ENCODE peak calls at places on chromosomes 6 and 20, in eight cellular contexts. Q is fibroblast of lung; Y is WTC11; X is activated CD8-positive, alpha-beta memory T cell treated with anti-CD3 and anti-CD28 coated beads for 24 hours; B is psoas muscle; U is GM18507; I is ACHN; H is GM13977. D is an unnamed sample.

GRCh38 chr20:38191654-38192053 is 26.6 kb upstream of the TGM2 start:
- DNase-seq in Q (no peak), H (no peak), U (no peak), Y (no peak), X (no peak), I (no peak), B (no peak), D (no peak)

GRCh38 chr6:159691133-159691962 is 1.7 kb downstream of the SOD2 start:
- DNase-seq in I (peak; percentile 86), Y (no peak), X (no peak), U (no peak), Q (peak; percentile 75), B (no peak), H (peak; percentile 65), D (peak; percentile 20)

GRCh38 chr6:148044261-148044731 is 298.3 kb upstream of the SASH1 start:
- DNase-seq in H (no peak), B (no peak), Y (no peak), I (no peak), U (no peak), X (no peak), Q (peak; percentile 36), D (no peak)

GRCh38 chr20:330233-331149 is 5.1 kb downstream of the SOX12 start:
- DNase-seq in X (peak; percentile 79), H (peak; percentile 83), B (peak; percentile 56), Y (peak; percentile 68), Q (peak; percentile 59), U (no peak), I (peak; percentile 61), D (peak; percentile 71)

GRCh38 chr6:167933847-167934246 is 63.6 kb upstream of the KIF25 start:
- DNase-seq in B (no peak), I (no peak), Q (no peak), H (no peak), Y (no peak), U (no peak), X (no peak), D (no peak)

GRCh38 chr6:22432060-22432459 is 135.2 kb upstream of the PRL start:
- DNase-seq in X (no peak), I (no peak), U (no peak), B (no peak), Y (no peak), Q (no peak), H (no peak), D (no peak)

GRCh38 chr20:63957690-63958441 is 1.6 kb upstream of the UCKL1 start:
- DNase-seq in Q (peak; percentile 25), H (no peak), X (no peak), Y (peak; percentile 75), U (no peak), B (peak; percentile 67), I (no peak), D (peak; percentile 86)

GRCh38 chr6:123430966-123431365 is 205.8 kb downstream of the TRDN start:
- DNase-seq in Y (no peak), X (no peak), U (no peak), Q (no peak), I (no peak), B (no peak), H (no peak), D (no peak)

GRCh38 chr6:151379933-151380847 is 11.2 kb downstream of the ZBTB2 start:
- DNase-seq in B (no peak), H (no peak), I (no peak), X (no peak), Q (peak; percentile 31), Y (no peak), U (no peak), D (no peak)

GRCh38 chr6:143059616-143060353 is 904 bp upstream of the AIG1 start:
- DNase-seq in U (no peak), Y (no peak), Q (peak; percentile 94), X (no peak), I (peak; percentile 73), H (peak; percentile 25), B (no peak), D (no peak)

GRCh38 chr20:50187403-50188051 is 3.1 kb upstream of the CEBPB start:
- DNase-seq in Q (peak; percentile 62), X (no peak), B (peak; percentile 70), H (no peak), U (no peak), I (peak; percentile 31), Y (no peak), D (no peak)

GRCh38 chr20:46253391-46253790 is 54.9 kb downstream of the CDH22 start:
- DNase-seq in X (no peak), Y (peak; percentile 53), I (peak; percentile 49), U (no peak), B (peak; percentile 65), H (no peak), Q (no peak), D (peak; percentile 61)

GRCh38 chr20:57208198-57208597 is 58.2 kb downstream of the BMP7 start:
- DNase-seq in Y (no peak), U (no peak), B (no peak), H (no peak), I (no peak), Q (peak; percentile 84), X (no peak), D (no peak)

GRCh38 chr6:33197431-33198048 is 2.9 kb downstream of the RXRB start:
- DNase-seq in H (peak; percentile 78), I (peak; percentile 63), U (no peak), X (peak; percentile 67), B (peak; percentile 63), Q (peak; percentile 65), Y (peak; percentile 44), D (peak; percentile 77)

GRCh38 chr6:146598785-146599405 is at the start of gene ADGB:
- DNase-seq in B (peak; percentile 78), X (no peak), H (no peak), Q (peak; percentile 62), I (peak; percentile 34), U (no peak), Y (peak; percentile 84), D (peak; percentile 83)

GRCh38 chr6:4350571-4351505 is 215.5 kb upstream of the ECI2 start:
- DNase-seq in I (no peak), B (no peak), X (no peak), Q (peak; percentile 55), Y (no peak), H (no peak), U (no peak), D (no peak)

GRCh38 chr6:18823782-18824386 is 436.7 kb downstream of the RNF144B start:
- DNase-seq in I (peak; percentile 55), H (no peak), Q (peak; percentile 1), Y (peak; percentile 87), B (no peak), X (no peak), U (no peak), D (peak; percentile 32)

GRCh38 chr20:33933469-33933909 is 60.2 kb upstream of the RALY start:
- DNase-seq in I (peak; percentile 31), Q (no peak), Y (peak; percentile 71), X (peak; percentile 73), H (peak; percentile 71), U (peak; percentile 36), B (peak; percentile 75), D (peak; percentile 73)

GRCh38 chr20:20463933-20464374 is 96.0 kb downstream of the INSM1 start:
- DNase-seq in B (no peak), X (no peak), H (no peak), I (no peak), Q (peak; percentile 71), U (no peak), Y (peak; percentile 61), D (peak; percentile 73)

GRCh38 chr6:140366991-140367390 is 992.5 kb upstream of the CITED2 start:
- DNase-seq in X (no peak), Q (peak; percentile 93), H (no peak), I (no peak), Y (no peak), B (no peak), U (no peak), D (no peak)

D was measured in iPS-NIHi11.